ENCODE peak calls at places on chromosomes 11 and 22, in seven cellular contexts. A is RKO, W is suprapubic skin, S is T-helper 1 cell, T is heart left ventricle, Q is fibroblast of pulmonary artery, L is endothelial cell of umbilical vein. J is an unnamed sample.

GRCh38 chr11:85776951-85777602 is 33.9 kb downstream of the SYTL2 start:
- DNase-seq in A (no peak), W (no peak), S (no peak), T (no peak), Q (no peak), L (no peak), J (no peak)

GRCh38 chr11:34707462-34707840 is 86.6 kb downstream of the EHF start:
- DNase-seq in A (no peak), W (no peak), S (no peak), T (no peak), Q (no peak), L (no peak), J (no peak)

GRCh38 chr11:123841189-123841588 is 35.0 kb upstream of the OR6M1 start:
- DNase-seq in A (peak; percentile 58), W (no peak), S (no peak), T (no peak), Q (peak; percentile 55), L (peak; percentile 44), J (no peak)

GRCh38 chr11:68683952-68684384 is 376 bp upstream of the GAL start:
- DNase-seq in A (no peak), W (no peak), S (no peak), T (no peak), Q (no peak), L (no peak), J (no peak)

GRCh38 chr11:87356428-87356827 is 318.7 kb downstream of the TMEM135 start:
- DNase-seq in A (no peak), W (no peak), S (no peak), T (no peak), Q (no peak), L (no peak), J (no peak)

GRCh38 chr22:19631899-19632670 is 82.2 kb upstream of the SEPTIN5 start:
- DNase-seq in A (peak; percentile 7), W (no peak), S (no peak), T (no peak), Q (peak; percentile 51), L (peak; percentile 53), J (peak; percentile 77)

GRCh38 chr11:17460406-17460805 is 16.2 kb downstream of the ABCC8 start:
- DNase-seq in A (no peak), W (no peak), S (no peak), T (no peak), Q (no peak), L (no peak), J (no peak)

GRCh38 chr11:119793335-119793984 is 64.5 kb upstream of the NECTIN1 start:
- DNase-seq in A (no peak), W (no peak), S (no peak), T (no peak), Q (no peak), L (no peak), J (no peak)

GRCh38 chr11:123302751-123303195 is 107.7 kb upstream of the CLMP start:
- DNase-seq in A (peak; percentile 2), W (no peak), S (no peak), T (no peak), Q (peak; percentile 54), L (no peak), J (no peak)

GRCh38 chr22:20131856-20132685 is 467 bp downstream of the ZDHHC8 start:
- DNase-seq in A (no peak), W (no peak), S (no peak), T (peak; percentile 66), Q (no peak), L (no peak), J (no peak)

GRCh38 chr11:64260147-64260708 is 8.9 kb downstream of the PLCB3 start:
- DNase-seq in A (no peak), W (no peak), S (no peak), T (no peak), Q (no peak), L (no peak), J (no peak)

GRCh38 chr11:102577182-102577581 is 46.6 kb upstream of the MMP7 start:
- DNase-seq in A (no peak), W (no peak), S (no peak), T (no peak), Q (peak; percentile 24), L (no peak), J (no peak)

GRCh38 chr22:20998411-20999336 is 3.2 kb downstream of the THAP7 start:
- DNase-seq in A (peak; percentile 67), W (no peak), S (no peak), T (no peak), Q (no peak), L (no peak), J (no peak)